ENCODE peak calls at places on chromosomes 2 and 18, in eight cellular contexts. O is Karpas-422, V is body of pancreas, S is right lobe of liver, Q is neuronal stem cell, M is uterus, L is foreskin keratinocyte, R is cardiac muscle cell. C is an unnamed sample.

GRCh38 chr2:30708491-30709290 is 98.6 kb downstream of the CAPN13 start:
- DNase-seq in V (no peak), O (peak; percentile 60), S (no peak), R (no peak), L (peak; percentile 4), M (no peak), Q (no peak), C (peak; percentile 13)

GRCh38 chr2:106115250-106115649 is 78.9 kb downstream of the UXS1 start:
- DNase-seq in O (no peak), Q (no peak), L (no peak), S (no peak), V (no peak), R (no peak), M (no peak), C (no peak)

GRCh38 chr2:201831469-201831868 is 25.1 kb downstream of the CDK15 start:
- DNase-seq in O (no peak), M (no peak), R (no peak), S (no peak), L (no peak), V (no peak), Q (no peak), C (no peak)

GRCh38 chr2:2847131-2847740 is 516.2 kb upstream of the MYT1L start:
- DNase-seq in O (no peak), Q (no peak), R (no peak), M (no peak), V (peak; percentile 76), S (no peak), L (no peak), C (no peak)

GRCh38 chr18:61998957-61999356 is 106.2 kb upstream of the RNF152 start:
- DNase-seq in O (no peak), S (no peak), R (no peak), M (no peak), L (peak; percentile 80), Q (no peak), V (no peak), C (no peak)

GRCh38 chr2:112752667-112753066 is 11.7 kb downstream of the CKAP2L start:
- DNase-seq in R (no peak), L (no peak), M (no peak), V (no peak), O (no peak), S (no peak), Q (no peak), C (no peak)

GRCh38 chr18:8424917-8425725 is 184.1 kb upstream of the RAB12 start:
- DNase-seq in O (no peak), R (no peak), M (no peak), V (no peak), S (no peak), Q (no peak), L (peak; percentile 78), C (no peak)

GRCh38 chr18:11987527-11987926 is 6.2 kb downstream of the IMPA2 start:
- DNase-seq in O (no peak), V (no peak), R (no peak), Q (no peak), L (no peak), S (no peak), M (no peak), C (no peak)

GRCh38 chr18:24600076-24600654 is 139.7 kb downstream of the HRH4 start:
- DNase-seq in Q (peak; percentile 56), O (peak; percentile 74), M (no peak), R (peak; percentile 80), S (no peak), L (peak; percentile 11), V (no peak), C (no peak)

GRCh38 chr18:12431561-12431960 is 23.8 kb downstream of the PRELID3A start:
- DNase-seq in O (no peak), M (no peak), L (no peak), S (no peak), R (no peak), V (no peak), Q (no peak), C (no peak)

GRCh38 chr2:14816069-14816738 is 183.7 kb downstream of the LRATD1 start:
- DNase-seq in S (no peak), M (no peak), Q (no peak), O (no peak), L (no peak), V (no peak), R (no peak), C (no peak)

GRCh38 chr2:218964041-218964771 is 4.7 kb downstream of the CDK5R2 start:
- DNase-seq in S (no peak), Q (no peak), O (peak; percentile 81), M (no peak), V (no peak), R (no peak), L (peak; percentile 66), C (peak; percentile 7)

GRCh38 chr2:239668042-239668441 is 267.2 kb upstream of the HDAC4 start:
- DNase-seq in Q (no peak), V (no peak), R (no peak), M (no peak), O (no peak), L (no peak), S (no peak), C (no peak)

GRCh38 chr2:120352701-120353590 is 7.0 kb downstream of the INHBB start:
- DNase-seq in Q (no peak), L (no peak), V (no peak), S (no peak), R (no peak), O (no peak), M (no peak), C (no peak)

GRCh38 chr2:239274391-239275001 is 126.3 kb downstream of the HDAC4 start:
- DNase-seq in S (no peak), V (no peak), L (no peak), R (no peak), O (no peak), Q (peak; percentile 42), M (peak; percentile 55), C (peak; percentile 64)

GRCh38 chr2:19287324-19287723 is 71.1 kb downstream of the OSR1 start:
- DNase-seq in L (no peak), M (no peak), S (no peak), Q (no peak), V (no peak), R (no peak), O (peak; percentile 16), C (no peak)

GRCh38 chr2:189791338-189792042 is 7.2 kb downstream of the PMS1 start:
- DNase-seq in M (no peak), R (no peak), V (no peak), O (no peak), Q (no peak), S (no peak), L (no peak), C (no peak)

GRCh38 chr2:191030521-191031154 is 16.7 kb upstream of the STAT1 start:
- DNase-seq in M (no peak), O (peak; percentile 81), V (peak; percentile 34), S (no peak), Q (peak; percentile 30), L (no peak), R (peak; percentile 62), C (no peak)

GRCh38 chr18:53771664-53772063 is 452.8 kb downstream of the MBD2 start:
- DNase-seq in L (no peak), Q (no peak), O (no peak), R (no peak), S (no peak), V (no peak), M (no peak), C (no peak)
- H3K4me1 ChIP-seq in L (no peaks in the 10 kb centered on the region), Q (no peaks in the 10 kb centered on the region), O (no peaks in the 10 kb centered on the region), R (no peaks in the 10 kb centered on the region), S (no peaks in the 10 kb centered on the region), V (no peaks in the 10 kb centered on the region), M (no peaks in the 10 kb centered on the region), C (no peaks in the 10 kb centered on the region)

GRCh38 chr2:169479257-169480078 is at the start of gene BBS5:
- DNase-seq in V (peak; percentile 79), S (peak; percentile 87), O (peak; percentile 86), M (peak; percentile 81), Q (peak; percentile 68), R (peak; percentile 89), L (peak; percentile 43), C (peak; percentile 58)
- H3K27ac ChIP-seq in V (peak within 1 kb of the TSS; percentile 69), S (peak within 1 kb of the TSS; percentile 22), O (no peak within 1 kb of the TSS), M (peak within 1 kb of the TSS; percentile 79), Q (no peak within 1 kb of the TSS), R (no peak within 1 kb of the TSS), L (peak within 1 kb of the TSS; percentile 45), C (peak within 1 kb of the TSS; percentile 66)

GRCh38 chr2:227207573-227207972 is 43.1 kb downstream of the COL4A3 start:
- DNase-seq in S (no peak), Q (no peak), V (no peak), R (no peak), O (no peak), M (no peak), L (no peak), C (no peak)
- H3K27me3 ChIP-seq in S (no peaks in the 10 kb centered on the region), Q (peaks cover 4% of the 10 kb centered on the region), V (no peaks in the 10 kb centered on the region), R (no peaks in the 10 kb centered on the region), O (no peaks in the 10 kb centered on the region), M (no peaks in the 10 kb centered on the region), L (no peaks in the 10 kb centered on the region), C (no peaks in the 10 kb centered on the region)

GRCh38 chr2:46471705-46472104 is 7.7 kb upstream of the TMEM247 start:
- DNase-seq in S (no peak), O (no peak), V (no peak), Q (no peak), M (no peak), R (no peak), L (no peak), C (no peak)
- H3K4me1 ChIP-seq in S (no peaks in the 10 kb centered on the region), O (no peaks in the 10 kb centered on the region), V (no peaks in the 10 kb centered on the region), Q (no peaks in the 10 kb centered on the region), M (no peaks in the 10 kb centered on the region), R (no peaks in the 10 kb centered on the region), L (no peaks in the 10 kb centered on the region), C (no peaks in the 10 kb centered on the region)

GRCh38 chr2:241499146-241499965 is 9.0 kb downstream of the STK25 start:
- DNase-seq in Q (no peak), V (no peak), M (no peak), S (no peak), L (no peak), O (no peak), R (no peak), C (no peak)
- H3K27ac ChIP-seq in Q (no peak overlapping the region), V (no peak overlapping the region), M (no peak overlapping the region), S (no peak overlapping the region), L (no peak overlapping the region), O (no peak overlapping the region), R (no peak overlapping the region), C (no peak overlapping the region)

DNA sequence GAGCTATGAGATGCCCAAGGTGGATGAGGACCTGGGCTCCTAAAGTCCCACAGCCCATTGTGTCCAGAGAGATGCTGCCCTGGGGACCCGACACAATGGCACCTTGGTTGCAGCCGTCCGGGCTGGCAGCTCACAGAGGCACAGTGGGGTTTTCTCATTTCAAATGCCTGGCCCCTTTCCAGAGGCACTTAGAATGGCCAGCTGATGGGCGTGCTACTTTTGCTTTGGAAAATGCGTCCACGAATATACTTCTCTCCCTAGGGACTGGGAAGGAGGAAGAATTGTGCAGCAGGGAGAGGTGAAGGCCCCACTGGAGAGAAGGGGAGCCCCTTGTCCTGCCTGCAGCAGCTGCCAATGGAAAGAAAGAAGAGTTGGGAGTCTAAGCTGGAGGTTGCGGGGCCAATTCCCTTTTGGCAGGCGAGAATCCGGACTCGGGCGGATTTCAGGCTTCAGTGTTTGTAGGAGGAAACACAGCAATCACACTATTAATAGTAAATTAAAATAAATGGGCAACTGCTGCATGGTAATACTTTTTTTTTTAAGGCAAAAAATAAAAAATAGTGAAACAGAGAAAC is 1.1 kb upstream of the MAL start:
- DNase-seq in M (no peak), R (no peak), Q (no peak), L (no peak), S (no peak), V (no peak), O (no peak), C (no peak)
- H3K27me3 ChIP-seq in M (peaks cover 25% of the 10 kb centered on the region), R (peaks cover 70% of the 10 kb centered on the region), Q (peaks cover 83% of the 10 kb centered on the region), L (peaks cover 72% of the 10 kb centered on the region), S (peaks cover 18% of the 10 kb centered on the region), V (no peaks in the 10 kb centered on the region), O (no peaks in the 10 kb centered on the region), C (peaks cover 31% of the 10 kb centered on the region)

C was measured in Peyer's patch.